ENCODE peak calls at places on chromosomes 6 and 20, in five cellular contexts. One of them, this sample, is unnamed.

GRCh38 chr6:37049990-37050853 is 44.8 kb downstream of the FGD2 start:
- DNase-seq in ELR: no peak
- DNase-seq in nucleus accumbens: peak; percentile 28
- DNase-seq in cardiac muscle cell: no peak
- DNase-seq in NCI-H446: no peak
- DNase-seq in this sample: peak; percentile 18

GRCh38 chr6:112563368-112563767 is 216.2 kb downstream of the RFPL4B start:
- DNase-seq in ELR: peak; percentile 79
- DNase-seq in nucleus accumbens: no peak
- DNase-seq in cardiac muscle cell: peak; percentile 25
- DNase-seq in NCI-H446: no peak
- DNase-seq in this sample: no peak

GRCh38 chr20:58719258-58719657 is 26.7 kb downstream of the NPEPL1 start:
- DNase-seq in ELR: no peak
- DNase-seq in nucleus accumbens: no peak
- DNase-seq in cardiac muscle cell: no peak
- DNase-seq in NCI-H446: no peak
- DNase-seq in this sample: peak; percentile 40

GRCh38 chr6:28264834-28265401 is 2.0 kb upstream of the ZSCAN26 start:
- DNase-seq in ELR: no peak
- DNase-seq in nucleus accumbens: no peak
- DNase-seq in cardiac muscle cell: no peak
- DNase-seq in NCI-H446: no peak
- DNase-seq in this sample: no peak

GRCh38 chr20:52269327-52269726 is 77.7 kb upstream of the ZFP64 start:
- DNase-seq in ELR: no peak
- DNase-seq in nucleus accumbens: no peak
- DNase-seq in cardiac muscle cell: no peak
- DNase-seq in NCI-H446: no peak
- DNase-seq in this sample: no peak

GRCh38 chr20:19981091-19981490 is 36.1 kb upstream of the NAA20 start:
- DNase-seq in ELR: peak; percentile 69
- DNase-seq in nucleus accumbens: no peak
- DNase-seq in cardiac muscle cell: no peak
- DNase-seq in NCI-H446: no peak
- DNase-seq in this sample: no peak

GRCh38 chr6:80217799-80218198 is 111.3 kb downstream of the BCKDHB start:
- DNase-seq in ELR: no peak
- DNase-seq in nucleus accumbens: no peak
- DNase-seq in cardiac muscle cell: no peak
- DNase-seq in NCI-H446: peak; percentile 49
- DNase-seq in this sample: no peak

GRCh38 chr20:49183444-49183843 is 4.7 kb downstream of the STAU1 start:
- DNase-seq in ELR: no peak
- DNase-seq in nucleus accumbens: no peak
- DNase-seq in cardiac muscle cell: no peak
- DNase-seq in NCI-H446: no peak
- DNase-seq in this sample: no peak

GRCh38 chr6:117986401-117986800 is 79.3 kb downstream of the SLC35F1 start:
- DNase-seq in ELR: no peak
- DNase-seq in nucleus accumbens: no peak
- DNase-seq in cardiac muscle cell: no peak
- DNase-seq in NCI-H446: no peak
- DNase-seq in this sample: no peak

GRCh38 chr6:109790131-109790530 is 99.0 kb downstream of the FIG4 start:
- DNase-seq in ELR: peak; percentile 74
- DNase-seq in nucleus accumbens: no peak
- DNase-seq in cardiac muscle cell: no peak
- DNase-seq in NCI-H446: no peak
- DNase-seq in this sample: no peak

GRCh38 chr20:10622657-10623418 is 51.0 kb downstream of the JAG1 start:
- DNase-seq in ELR: peak; percentile 60
- DNase-seq in nucleus accumbens: no peak
- DNase-seq in cardiac muscle cell: no peak
- DNase-seq in NCI-H446: no peak
- DNase-seq in this sample: no peak

GRCh38 chr20:25289886-25290597 is 42.2 kb downstream of the PYGB start:
- DNase-seq in ELR: no peak
- DNase-seq in nucleus accumbens: no peak
- DNase-seq in cardiac muscle cell: no peak
- DNase-seq in NCI-H446: no peak
- DNase-seq in this sample: no peak

GRCh38 chr6:111971181-111971829 is 82.6 kb upstream of the CCN6 start:
- DNase-seq in ELR: no peak
- DNase-seq in nucleus accumbens: no peak
- DNase-seq in cardiac muscle cell: peak; percentile 68
- DNase-seq in NCI-H446: peak; percentile 63
- DNase-seq in this sample: no peak